ENCODE peak calls at places on chromosome 3, in ten cellular contexts. One of them, this sample, is unnamed. For H3K36me3, the result is how much of the 10 kb centered on the place peaks cover.

GRCh38 chr3:22981861-22982260 is 221.3 kb upstream of the UBE2E2 start:
- DNase-seq in bronchial epithelial cell: no peak
- DNase-seq in esophagus squamous epithelium: no peak
- DNase-seq in psoas muscle: no peak
- DNase-seq in GM06990: no peak
- DNase-seq in HCT116: no peak
- DNase-seq in BE2C: no peak
- DNase-seq in K562: no peak
- DNase-seq in lower lobe of right lung: no peak
- DNase-seq in GM23338: no peak
- DNase-seq in this sample: no peak

GRCh38 chr3:132267594-132267993 is 49.6 kb upstream of the ACP3 start:
- DNase-seq in HCT116: no peak
- DNase-seq in K562: no peak
- DNase-seq in BE2C: no peak
- DNase-seq in GM23338: no peak
- DNase-seq in esophagus squamous epithelium: no peak
- DNase-seq in psoas muscle: no peak
- DNase-seq in lower lobe of right lung: no peak
- DNase-seq in GM06990: no peak
- DNase-seq in bronchial epithelial cell: no peak
- DNase-seq in this sample: no peak

GRCh38 chr3:66076861-66077495 is 38.3 kb upstream of the MAGI1 start:
- DNase-seq in HCT116: no peak
- DNase-seq in GM06990: no peak
- DNase-seq in psoas muscle: no peak
- DNase-seq in bronchial epithelial cell: no peak
- DNase-seq in K562: no peak
- DNase-seq in lower lobe of right lung: no peak
- DNase-seq in esophagus squamous epithelium: no peak
- DNase-seq in BE2C: peak
- DNase-seq in GM23338: no peak
- DNase-seq in this sample: no peak

GRCh38 chr3:127679534-127680145 is 6.9 kb downstream of the ABTB1 start:
- DNase-seq in bronchial epithelial cell: no peak
- DNase-seq in psoas muscle: no peak
- DNase-seq in HCT116: no peak
- DNase-seq in GM23338: peak
- DNase-seq in K562: no peak
- DNase-seq in BE2C: no peak
- DNase-seq in esophagus squamous epithelium: no peak
- DNase-seq in lower lobe of right lung: no peak
- DNase-seq in GM06990: no peak
- DNase-seq in this sample: no peak

GRCh38 chr3:57228734-57229505 is 1.4 kb downstream of the APPL1 start:
- DNase-seq in K562: no peak
- DNase-seq in GM06990: no peak
- DNase-seq in psoas muscle: no peak
- DNase-seq in HCT116: no peak
- DNase-seq in bronchial epithelial cell: peak
- DNase-seq in BE2C: no peak
- DNase-seq in lower lobe of right lung: no peak
- DNase-seq in esophagus squamous epithelium: no peak
- DNase-seq in GM23338: no peak
- DNase-seq in this sample: peak

GRCh38 chr3:121942116-121942786 is 48.0 kb downstream of the SLC15A2 start:
- DNase-seq in psoas muscle: no peak
- DNase-seq in bronchial epithelial cell: peak
- DNase-seq in K562: no peak
- DNase-seq in esophagus squamous epithelium: no peak
- DNase-seq in GM23338: no peak
- DNase-seq in lower lobe of right lung: no peak
- DNase-seq in GM06990: no peak
- DNase-seq in BE2C: no peak
- DNase-seq in HCT116: no peak
- DNase-seq in this sample: no peak

GRCh38 chr3:9249273-9250192 is at the start of gene SRGAP3:
- DNase-seq in psoas muscle: peak
- DNase-seq in BE2C: peak
- DNase-seq in HCT116: peak
- DNase-seq in bronchial epithelial cell: peak
- DNase-seq in esophagus squamous epithelium: peak
- DNase-seq in K562: peak
- DNase-seq in lower lobe of right lung: peak
- DNase-seq in GM23338: peak
- DNase-seq in GM06990: peak
- DNase-seq in this sample: peak

GRCh38 chr3:156509209-156510174 is 45.4 kb downstream of the SSR3 start:
- DNase-seq in lower lobe of right lung: no peak
- DNase-seq in bronchial epithelial cell: peak
- DNase-seq in K562: peak
- DNase-seq in GM23338: peak
- DNase-seq in HCT116: peak
- DNase-seq in BE2C: no peak
- DNase-seq in GM06990: peak
- DNase-seq in psoas muscle: no peak
- DNase-seq in esophagus squamous epithelium: no peak
- DNase-seq in this sample: no peak

GRCh38 chr3:140599496-140599895 is 78.4 kb upstream of the TRIM42 start:
- DNase-seq in K562: no peak
- DNase-seq in GM06990: no peak
- DNase-seq in esophagus squamous epithelium: no peak
- DNase-seq in psoas muscle: no peak
- DNase-seq in HCT116: no peak
- DNase-seq in BE2C: no peak
- DNase-seq in GM23338: no peak
- DNase-seq in lower lobe of right lung: no peak
- DNase-seq in bronchial epithelial cell: peak
- DNase-seq in this sample: no peak

GRCh38 chr3:119562307-119562961 is 3.0 kb upstream of the CD80 start:
- DNase-seq in bronchial epithelial cell: no peak
- DNase-seq in GM23338: no peak
- DNase-seq in BE2C: no peak
- DNase-seq in psoas muscle: no peak
- DNase-seq in GM06990: peak
- DNase-seq in lower lobe of right lung: no peak
- DNase-seq in HCT116: no peak
- DNase-seq in K562: no peak
- DNase-seq in esophagus squamous epithelium: no peak
- DNase-seq in this sample: no peak

GRCh38 chr3:59641169-59641914 is 591.5 kb upstream of the CFAP20DC start:
- DNase-seq in GM06990: no peak
- DNase-seq in BE2C: no peak
- DNase-seq in GM23338: no peak
- DNase-seq in esophagus squamous epithelium: no peak
- DNase-seq in lower lobe of right lung: no peak
- DNase-seq in HCT116: no peak
- DNase-seq in K562: no peak
- DNase-seq in psoas muscle: peak
- DNase-seq in bronchial epithelial cell: no peak
- DNase-seq in this sample: no peak

GRCh38 chr3:29241855-29242254 is 39.0 kb upstream of the RBMS3 start:
- DNase-seq in esophagus squamous epithelium: no peak
- DNase-seq in GM06990: no peak
- DNase-seq in GM23338: no peak
- DNase-seq in bronchial epithelial cell: no peak
- DNase-seq in HCT116: no peak
- DNase-seq in psoas muscle: no peak
- DNase-seq in K562: no peak
- DNase-seq in lower lobe of right lung: no peak
- DNase-seq in BE2C: no peak
- DNase-seq in this sample: no peak

DNA sequence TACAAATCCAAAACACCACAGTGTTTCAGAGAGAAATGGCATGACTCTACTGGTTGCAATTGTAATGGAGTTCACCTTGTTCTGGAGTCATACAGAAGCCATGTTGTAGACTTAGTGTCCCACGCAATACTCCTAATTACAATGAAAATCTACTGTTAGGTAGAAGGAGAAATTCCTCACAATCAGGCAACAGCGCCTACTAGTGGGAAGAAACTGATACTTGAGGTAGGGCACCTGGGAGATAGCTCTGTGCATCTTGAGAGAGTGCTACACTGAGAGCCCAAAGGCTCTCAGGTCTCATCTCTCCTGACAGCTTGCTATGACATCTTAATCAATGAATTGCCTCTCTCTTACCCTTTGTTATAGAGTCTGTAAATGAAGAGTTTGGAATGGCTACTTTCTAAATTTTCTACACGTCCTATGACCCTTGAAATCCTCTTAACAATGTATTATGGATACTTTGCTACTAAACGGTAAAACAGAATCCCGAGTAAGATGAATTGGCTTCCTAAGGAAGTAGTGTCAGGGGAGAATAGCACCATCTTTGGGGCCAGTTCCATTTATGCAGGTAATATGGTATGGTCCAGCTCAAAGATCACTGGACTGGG is 422.7 kb upstream of the TPRG1 start:
- DNase-seq in K562: peak
- DNase-seq in HCT116: peak
- DNase-seq in psoas muscle: no peak
- DNase-seq in bronchial epithelial cell: peak
- DNase-seq in lower lobe of right lung: no peak
- DNase-seq in esophagus squamous epithelium: no peak
- DNase-seq in GM06990: no peak
- DNase-seq in GM23338: peak
- DNase-seq in BE2C: peak
- DNase-seq in this sample: no peak
- TF ChIP-seq CTCF in K562: peak
- TF ChIP-seq CTCF in HCT116: peak
- TF ChIP-seq CTCF in psoas muscle: peak
- TF ChIP-seq CTCF in bronchial epithelial cell: peak
- TF ChIP-seq CTCF in lower lobe of right lung: peak
- TF ChIP-seq CTCF in esophagus squamous epithelium: peak
- TF ChIP-seq CTCF in GM06990: peak
- TF ChIP-seq CTCF in GM23338: peak
- TF ChIP-seq CTCF in BE2C: peak
- TF ChIP-seq CTCF in this sample: peak

GRCh38 chr3:46846624-46847542 is 16.4 kb downstream of the MYL3 start:
- DNase-seq in K562: no peak
- DNase-seq in GM23338: no peak
- DNase-seq in GM06990: no peak
- DNase-seq in HCT116: no peak
- DNase-seq in esophagus squamous epithelium: no peak
- DNase-seq in lower lobe of right lung: no peak
- DNase-seq in BE2C: no peak
- DNase-seq in psoas muscle: no peak
- DNase-seq in bronchial epithelial cell: no peak
- DNase-seq in this sample: no peak
- H3K4me3 ChIP-seq in K562: no peak
- H3K4me3 ChIP-seq in GM23338: no peak
- H3K4me3 ChIP-seq in GM06990: peak
- H3K4me3 ChIP-seq in HCT116: no peak
- H3K4me3 ChIP-seq in esophagus squamous epithelium: peak
- H3K4me3 ChIP-seq in lower lobe of right lung: peak
- H3K4me3 ChIP-seq in BE2C: peak
- H3K4me3 ChIP-seq in psoas muscle: peak
- H3K4me3 ChIP-seq in bronchial epithelial cell: no peak
- H3K4me3 ChIP-seq in this sample: no peak

GRCh38 chr3:73061416-73061815 is at the start of gene EBLN2:
- DNase-seq in K562: no peak
- DNase-seq in GM06990: no peak
- DNase-seq in GM23338: no peak
- DNase-seq in esophagus squamous epithelium: no peak
- DNase-seq in psoas muscle: no peak
- DNase-seq in bronchial epithelial cell: no peak
- DNase-seq in BE2C: no peak
- DNase-seq in lower lobe of right lung: no peak
- DNase-seq in HCT116: no peak
- DNase-seq in this sample: no peak
- H3K36me3 ChIP-seq in K562: half or more
- H3K36me3 ChIP-seq in GM06990: under half
- H3K36me3 ChIP-seq in GM23338: under half
- H3K36me3 ChIP-seq in esophagus squamous epithelium: under half
- H3K36me3 ChIP-seq in psoas muscle: under half
- H3K36me3 ChIP-seq in bronchial epithelial cell: under half
- H3K36me3 ChIP-seq in BE2C: under half
- H3K36me3 ChIP-seq in lower lobe of right lung: under half
- H3K36me3 ChIP-seq in HCT116: under half
- H3K36me3 ChIP-seq in this sample: under half

GRCh38 chr3:194486540-194487288 is at the start of gene ATP13A3:
- DNase-seq in HCT116: peak
- DNase-seq in BE2C: peak
- DNase-seq in lower lobe of right lung: peak
- DNase-seq in GM06990: peak
- DNase-seq in bronchial epithelial cell: peak
- DNase-seq in psoas muscle: peak
- DNase-seq in K562: peak
- DNase-seq in GM23338: peak
- DNase-seq in esophagus squamous epithelium: peak
- DNase-seq in this sample: no peak

GRCh38 chr3:194485471-194485875 is 1.3 kb downstream of the ATP13A3 start:
- DNase-seq in bronchial epithelial cell: peak
- DNase-seq in lower lobe of right lung: no peak
- DNase-seq in K562: no peak
- DNase-seq in BE2C: no peak
- DNase-seq in psoas muscle: no peak
- DNase-seq in esophagus squamous epithelium: no peak
- DNase-seq in GM06990: no peak
- DNase-seq in HCT116: no peak
- DNase-seq in GM23338: no peak
- DNase-seq in this sample: no peak

GRCh38 chr3:194484614-194485013 is 2.2 kb downstream of the ATP13A3 start:
- DNase-seq in GM06990: no peak
- DNase-seq in HCT116: no peak
- DNase-seq in K562: no peak
- DNase-seq in bronchial epithelial cell: no peak
- DNase-seq in lower lobe of right lung: no peak
- DNase-seq in psoas muscle: no peak
- DNase-seq in esophagus squamous epithelium: no peak
- DNase-seq in GM23338: no peak
- DNase-seq in BE2C: no peak
- DNase-seq in this sample: no peak

GRCh38 chr3:194487289-194488006 is 646 bp upstream of the ATP13A3 start:
- DNase-seq in lower lobe of right lung: peak
- DNase-seq in esophagus squamous epithelium: no peak
- DNase-seq in psoas muscle: peak
- DNase-seq in GM23338: peak
- DNase-seq in BE2C: no peak
- DNase-seq in K562: peak
- DNase-seq in bronchial epithelial cell: no peak
- DNase-seq in HCT116: no peak
- DNase-seq in GM06990: peak
- DNase-seq in this sample: no peak

DNA sequence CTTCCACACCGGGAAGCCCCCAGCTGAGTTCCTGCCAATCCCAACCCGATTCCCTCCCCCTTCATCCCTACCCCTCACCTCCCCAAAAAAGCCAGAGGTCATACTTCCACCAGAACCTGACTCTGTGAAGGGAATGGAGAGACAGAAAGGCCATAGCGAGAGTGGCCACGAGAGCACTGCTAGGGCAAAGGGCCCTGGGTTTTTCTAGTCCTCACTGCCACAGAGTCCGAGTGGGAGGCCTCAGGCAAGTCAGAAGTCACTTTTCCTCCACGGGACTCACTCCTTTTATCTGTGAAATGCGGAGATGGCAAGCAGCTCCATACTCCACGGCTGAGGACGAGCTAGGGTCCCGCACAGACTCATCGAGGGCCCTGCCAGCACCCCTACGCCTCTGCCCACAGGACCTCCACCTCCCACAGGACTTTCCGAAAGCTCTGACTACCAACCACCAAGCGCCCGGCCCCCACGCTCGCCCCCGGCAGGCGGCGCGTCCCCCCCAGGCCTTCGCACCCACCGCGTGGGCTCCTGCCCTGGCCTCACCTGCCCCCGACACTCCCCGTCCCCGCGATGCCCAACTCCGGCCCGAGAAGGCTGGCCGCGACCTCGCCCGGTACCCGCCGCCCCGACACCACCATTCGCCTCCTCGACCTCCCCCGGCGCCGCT is 794 bp downstream of the ATP13A3 start:
- DNase-seq in BE2C: peak
- DNase-seq in lower lobe of right lung: peak
- DNase-seq in K562: peak
- DNase-seq in bronchial epithelial cell: no peak
- DNase-seq in psoas muscle: peak
- DNase-seq in GM23338: peak
- DNase-seq in GM06990: peak
- DNase-seq in HCT116: no peak
- DNase-seq in esophagus squamous epithelium: no peak
- DNase-seq in this sample: no peak
- TF ChIP-seq CTCF in BE2C: no peak
- TF ChIP-seq CTCF in lower lobe of right lung: peak
- TF ChIP-seq CTCF in K562: no peak
- TF ChIP-seq CTCF in bronchial epithelial cell: peak
- TF ChIP-seq CTCF in psoas muscle: peak
- TF ChIP-seq CTCF in GM23338: no peak
- TF ChIP-seq CTCF in GM06990: no peak
- TF ChIP-seq CTCF in HCT116: peak
- TF ChIP-seq CTCF in esophagus squamous epithelium: no peak
- TF ChIP-seq CTCF in this sample: peak